ENCODE peak calls at places on chromosome 18, in five cellular contexts. M is Karpas-422; F is testis; R is sigmoid colon; P is effector memory CD4-positive, alpha-beta T cell. N is an unnamed sample.

GRCh38 chr18:7894592-7894991 is 327.5 kb downstream of the PTPRM start:
- DNase-seq in R (no peak), M (no peak), F (no peak), P (no peak), N (no peak)

GRCh38 chr18:9861933-9862332 is 23.8 kb upstream of the TXNDC2 start:
- DNase-seq in M (no peak), P (no peak), F (no peak), R (no peak), N (no peak)

GRCh38 chr18:36427369-36427768 is 129.9 kb downstream of the FHOD3 start:
- DNase-seq in M (no peak), F (no peak), P (no peak), R (no peak), N (no peak)

GRCh38 chr18:46182633-46183401 is 78.6 kb downstream of the HAUS1 start:
- DNase-seq in M (no peak), F (no peak), P (no peak), R (no peak), N (no peak)

GRCh38 chr18:31553800-31554199 is 37.9 kb upstream of the TTR start:
- DNase-seq in F (no peak), R (no peak), M (no peak), P (no peak), N (peak; percentile 26)

GRCh38 chr18:55415258-55415871 is 172.6 kb downstream of the TCF4 start:
- DNase-seq in M (peak; percentile 93), F (peak; percentile 96), P (peak; percentile 8), R (peak; percentile 92), N (no peak)

GRCh38 chr18:9120796-9121195 is 15.8 kb upstream of the ANKRD12 start:
- DNase-seq in R (no peak), F (no peak), P (no peak), M (no peak), N (no peak)

GRCh38 chr18:27839141-27839540 is 337.8 kb downstream of the CDH2 start:
- DNase-seq in P (no peak), F (no peak), R (no peak), M (no peak), N (no peak)

GRCh38 chr18:76821875-76822509 is 365 bp upstream of the ZNF236 start:
- DNase-seq in R (peak; percentile 83), F (peak; percentile 62), M (peak; percentile 90), P (peak; percentile 54), N (peak; percentile 96)

GRCh38 chr18:76437011-76437410 is 58.0 kb downstream of the ZNF516 start:
- DNase-seq in P (no peak), F (no peak), R (peak; percentile 90), M (no peak), N (no peak)

GRCh38 chr18:12839526-12840196 is 44.4 kb downstream of the PTPN2 start:
- DNase-seq in P (no peak), R (no peak), F (no peak), M (peak; percentile 65), N (no peak)

DNA sequence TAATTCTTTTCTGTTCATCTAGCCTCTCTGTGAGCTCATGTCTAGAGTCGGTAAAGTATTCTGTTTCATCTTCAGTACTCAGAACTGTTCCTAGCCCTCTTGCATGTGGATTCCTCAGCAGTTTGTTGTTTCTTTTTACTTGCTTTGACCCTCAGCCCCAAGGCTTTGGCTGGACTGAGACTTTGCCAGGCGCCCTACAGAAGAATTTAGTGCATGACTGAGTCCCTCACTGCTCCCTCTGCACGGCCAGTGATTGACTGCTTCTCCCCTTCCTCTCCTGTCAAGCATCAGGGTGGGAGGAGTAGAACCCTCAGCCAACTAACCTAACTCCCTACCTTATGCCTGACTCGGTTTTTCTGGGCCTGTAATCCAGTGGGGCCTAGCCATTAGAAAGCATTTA is 109.8 kb downstream of the ESCO1 start:
- DNase-seq in P (no peak), M (no peak), R (no peak), F (no peak), N (no peak)
- H3K36me3 ChIP-seq in P (no peaks in the 10 kb centered on the region), M (no peaks in the 10 kb centered on the region), R (no peaks in the 10 kb centered on the region), F (no peaks in the 10 kb centered on the region), N (no peaks in the 10 kb centered on the region)

GRCh38 chr18:79736230-79736629 is 56.6 kb downstream of the CTDP1 start:
- DNase-seq in R (peak; percentile 56), P (no peak), F (no peak), M (no peak), N (no peak)
- H3K36me3 ChIP-seq in R (peaks cover 26% of the 10 kb centered on the region), P (peaks cover 66% of the 10 kb centered on the region), F (no peaks in the 10 kb centered on the region), M (peaks cover 15% of the 10 kb centered on the region), N (peaks cover 5% of the 10 kb centered on the region)

GRCh38 chr18:69328086-69328485 is 72.6 kb upstream of the DOK6 start:
- DNase-seq in R (no peak), F (no peak), P (no peak), M (no peak), N (no peak)

GRCh38 chr18:69326094-69326493 is 74.6 kb upstream of the DOK6 start:
- DNase-seq in R (no peak), F (no peak), M (no peak), P (no peak), N (no peak)

GRCh38 chr18:69330345-69330744 is 70.3 kb upstream of the DOK6 start:
- DNase-seq in P (no peak), R (no peak), M (no peak), F (no peak), N (no peak)
- H3K36me3 ChIP-seq in P (no peaks in the 10 kb centered on the region), R (no peaks in the 10 kb centered on the region), M (no peaks in the 10 kb centered on the region), F (no peaks in the 10 kb centered on the region), N (no peaks in the 10 kb centered on the region)

DNA sequence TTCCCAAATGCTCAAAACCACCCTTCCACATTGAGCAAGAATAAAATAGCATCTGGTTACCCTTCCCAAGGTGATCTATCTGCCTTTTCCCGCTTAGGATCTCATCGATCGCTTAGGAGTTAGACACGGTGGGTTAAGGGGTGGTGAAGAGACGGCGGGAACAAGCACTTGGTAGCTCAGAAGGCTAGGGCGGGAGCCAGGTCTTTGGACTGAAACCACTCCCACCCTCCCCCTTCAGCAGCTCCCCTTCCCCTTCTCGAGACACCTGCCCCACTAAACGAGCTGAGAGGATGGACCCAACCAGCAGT is 513 bp downstream of the THOC1 start:
- DNase-seq in R (no peak), P (no peak), M (no peak), F (peak; percentile 50), N (no peak)
- H3K36me3 ChIP-seq in R (peaks cover 12% of the 10 kb centered on the region), P (peaks cover 7% of the 10 kb centered on the region), M (peaks cover 20% of the 10 kb centered on the region), F (no peaks in the 10 kb centered on the region), N (peaks cover 2% of the 10 kb centered on the region)

DNA sequence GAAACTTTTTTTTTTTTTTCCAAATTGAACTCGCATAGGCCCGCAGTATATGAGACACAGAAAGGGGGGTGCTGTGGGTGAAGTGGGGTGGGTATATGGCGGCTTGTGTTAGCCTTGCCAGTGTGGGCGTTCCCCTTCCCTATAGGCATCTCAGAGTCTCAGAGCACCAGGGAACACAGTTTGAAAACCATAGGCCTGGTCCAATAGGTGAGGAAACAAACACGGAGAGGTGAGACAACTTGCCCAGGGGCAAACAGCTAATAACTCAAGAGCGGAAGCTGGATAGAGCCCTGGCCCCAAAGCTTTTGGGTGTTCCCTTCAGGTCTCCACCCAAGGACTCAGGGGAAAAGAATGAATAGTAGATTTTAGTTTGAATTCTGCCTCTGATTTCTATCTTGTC is 7.8 kb downstream of the LIPG start:
- DNase-seq in R (no peak), F (no peak), M (no peak), P (no peak), N (no peak)
- H3K36me3 ChIP-seq in R (no peaks in the 10 kb centered on the region), F (no peaks in the 10 kb centered on the region), M (no peaks in the 10 kb centered on the region), P (no peaks in the 10 kb centered on the region), N (no peaks in the 10 kb centered on the region)

GRCh38 chr18:74505776-74506175 is 9.6 kb downstream of the CNDP2 start:
- DNase-seq in F (no peak), M (no peak), P (no peak), R (peak; percentile 52), N (peak; percentile 30)
- H3K36me3 ChIP-seq in F (no peaks in the 10 kb centered on the region), M (peaks cover 75% of the 10 kb centered on the region), P (peaks cover 77% of the 10 kb centered on the region), R (peaks cover 52% of the 10 kb centered on the region), N (peaks cover 30% of the 10 kb centered on the region)

DNA sequence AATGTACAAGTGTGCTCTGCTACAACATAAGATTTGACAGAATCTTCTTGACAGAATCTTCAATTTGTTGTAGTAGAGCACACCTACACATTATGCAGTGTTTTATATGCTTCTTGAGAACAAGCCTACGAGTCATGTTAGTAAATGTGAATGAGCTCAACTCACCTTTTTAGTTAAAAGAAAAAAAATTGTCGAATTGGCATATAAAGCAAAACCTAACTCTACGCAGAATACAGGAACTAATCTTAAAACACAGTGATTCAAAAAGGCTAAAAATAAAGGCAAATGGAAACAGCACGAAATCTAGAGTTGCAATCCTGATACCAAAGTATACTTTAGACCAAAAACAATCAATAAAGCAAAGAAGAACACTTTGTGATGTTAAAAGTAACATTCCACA is 87.9 kb downstream of the PIGN start:
- DNase-seq in F (no peak), M (no peak), P (no peak), R (no peak), N (no peak)
- H3K36me3 ChIP-seq in F (no peaks in the 10 kb centered on the region), M (peaks cover 37% of the 10 kb centered on the region), P (no peaks in the 10 kb centered on the region), R (no peaks in the 10 kb centered on the region), N (no peaks in the 10 kb centered on the region)

DNA sequence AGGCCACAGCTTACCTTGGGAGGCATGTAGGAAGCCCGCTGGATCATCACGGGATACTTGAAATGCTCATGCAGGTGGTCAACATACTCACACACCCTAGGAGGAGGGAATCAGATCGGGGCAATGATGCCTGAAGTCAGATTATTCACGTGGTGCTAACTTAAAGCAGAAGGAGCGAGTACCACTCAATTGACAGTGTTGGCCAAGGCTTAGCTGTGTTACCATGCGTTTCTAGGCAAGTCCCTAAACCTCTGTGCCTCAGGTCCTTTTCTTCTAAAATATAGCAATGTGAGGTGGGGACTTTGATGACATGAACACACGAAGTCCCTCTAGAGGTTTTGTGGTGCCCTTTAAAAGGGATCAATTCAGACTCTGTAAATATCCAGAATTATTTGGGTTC is 17.9 kb downstream of the TYMS start:
- DNase-seq in F (no peak), P (no peak), M (no peak), R (no peak), N (no peak)
- H3K36me3 ChIP-seq in F (no peaks in the 10 kb centered on the region), P (peaks cover 30% of the 10 kb centered on the region), M (peaks cover 32% of the 10 kb centered on the region), R (no peaks in the 10 kb centered on the region), N (peaks cover 27% of the 10 kb centered on the region)

GRCh38 chr18:6748241-6748640 is 18.7 kb downstream of the ARHGAP28 start:
- DNase-seq in P (no peak), M (no peak), R (no peak), F (no peak), N (no peak)

GRCh38 chr18:6745504-6746031 is 16.1 kb downstream of the ARHGAP28 start:
- DNase-seq in R (no peak), P (no peak), M (no peak), F (no peak), N (no peak)

GRCh38 chr18:6744816-6745455 is 15.4 kb downstream of the ARHGAP28 start:
- DNase-seq in P (no peak), F (no peak), M (no peak), R (no peak), N (no peak)

GRCh38 chr18:6747646-6748045 is 18.1 kb downstream of the ARHGAP28 start:
- DNase-seq in P (no peak), R (no peak), F (no peak), M (no peak), N (no peak)

DNA sequence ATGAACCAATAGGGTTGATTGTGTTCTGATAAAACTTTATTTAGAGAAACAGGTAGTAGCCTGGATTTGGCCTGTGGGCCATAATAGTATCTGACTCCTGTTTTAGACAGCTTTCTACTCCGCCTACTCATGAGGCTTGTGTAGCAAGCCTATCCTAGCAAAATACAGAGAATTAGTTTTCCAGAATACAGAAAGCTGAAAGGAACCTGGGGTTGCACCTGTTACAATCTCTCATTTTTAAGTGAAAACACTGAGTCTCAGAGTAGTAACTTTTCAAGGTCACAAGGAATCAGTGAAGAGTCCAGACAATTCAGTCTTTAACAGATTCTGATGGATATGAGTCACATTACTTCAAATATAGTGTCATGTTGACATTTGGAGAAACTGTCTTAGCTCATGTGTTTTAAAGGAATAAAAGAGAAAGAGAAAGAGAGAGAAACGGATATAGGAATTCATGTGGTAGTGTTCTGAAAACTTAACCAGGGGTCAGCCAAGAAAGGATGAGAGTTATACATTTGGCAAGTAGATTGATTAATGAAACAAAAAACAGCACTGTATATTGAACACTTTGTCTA is 17.0 kb downstream of the ARHGAP28 start:
- DNase-seq in R (no peak), P (no peak), F (no peak), M (no peak), N (no peak)
- H3K36me3 ChIP-seq in R (no peaks in the 10 kb centered on the region), P (no peaks in the 10 kb centered on the region), F (no peaks in the 10 kb centered on the region), M (no peaks in the 10 kb centered on the region), N (no peaks in the 10 kb centered on the region)

N was measured in H7.